ENCODE peak calls at places on chromosomes 1 and 21, in seven cellular contexts. G is neural crest cell, H is testis, J is nephron progenitor cell, Z is MCF 10A, I is right atrium auricular region, A is Caco-2. C is an unnamed sample.
A peak's percentile ranks its signal among the peaks of the same experiment; 100 is the strongest.

GRCh38 chr21:37273440-37273839 is 6.3 kb upstream of the VPS26C start:
- DNase-seq in I (no peak), J (no peak), Z (no peak), A (no peak), G (no peak), H (no peak), C (no peak)

GRCh38 chr21:31798842-31799691 is 67.1 kb upstream of the SCAF4 start:
- DNase-seq in I (no peak), A (no peak), Z (no peak), J (no peak), H (no peak), G (no peak), C (no peak)

GRCh38 chr1:60670313-60670712 is 412.0 kb upstream of the NFIA start:
- DNase-seq in J (no peak), Z (no peak), I (no peak), A (no peak), H (no peak), G (no peak), C (no peak)

GRCh38 chr1:165418195-165418594 is 26.7 kb downstream of the RXRG start:
- DNase-seq in Z (no peak), G (no peak), H (no peak), A (no peak), I (no peak), J (no peak), C (no peak)

GRCh38 chr1:194717334-194717733 is 1530.9 kb upstream of the B3GALT2 start:
- DNase-seq in J (no peak), Z (no peak), H (no peak), G (no peak), A (no peak), I (no peak), C (no peak)

GRCh38 chr1:81029266-81029665 is 771.5 kb upstream of the ADGRL2 start:
- DNase-seq in A (no peak), I (no peak), H (no peak), Z (peak; percentile 8), J (no peak), G (no peak), C (no peak)

GRCh38 chr1:32115496-32115895 is 7.6 kb downstream of the KPNA6 start:
- DNase-seq in G (no peak), A (no peak), Z (no peak), I (no peak), H (no peak), J (no peak), C (no peak)

GRCh38 chr1:6401673-6402072 is 8.1 kb upstream of the ACOT7 start:
- DNase-seq in I (no peak), G (no peak), Z (no peak), A (no peak), H (no peak), J (no peak), C (no peak)

GRCh38 chr1:234256359-234256758 is 116.9 kb upstream of the COA6 start:
- DNase-seq in Z (peak; percentile 53), G (no peak), A (no peak), H (no peak), J (no peak), I (no peak), C (no peak)

GRCh38 chr1:209688746-209689234 is 13.6 kb downstream of the G0S2 start:
- DNase-seq in J (no peak), I (no peak), A (peak; percentile 49), H (no peak), Z (peak; percentile 65), G (no peak), C (no peak)

GRCh38 chr1:18829671-18830070 is 29.8 kb downstream of the TAS1R2 start:
- DNase-seq in Z (no peak), G (no peak), I (no peak), J (no peak), H (no peak), A (no peak), C (no peak)

GRCh38 chr1:36350659-36351171 is 27.3 kb upstream of the EVA1B start:
- DNase-seq in G (no peak), H (no peak), A (no peak), I (no peak), Z (peak; percentile 77), J (no peak), C (no peak)

GRCh38 chr21:41164981-41165650 is 2.8 kb upstream of the BACE2 start:
- DNase-seq in Z (peak; percentile 95), J (no peak), I (no peak), G (no peak), A (no peak), H (peak; percentile 37), C (no peak)

GRCh38 chr1:34928865-34929496 is 469 bp downstream of the DLGAP3 start:
- DNase-seq in I (no peak), J (no peak), G (no peak), A (no peak), Z (no peak), H (no peak), C (no peak)

GRCh38 chr1:34286547-34286946 is 109.8 kb downstream of the C1orf94 start:
- DNase-seq in G (no peak), A (no peak), I (no peak), J (no peak), H (no peak), Z (no peak), C (no peak)

GRCh38 chr1:169110691-169111447 is 4.4 kb downstream of the ATP1B1 start:
- DNase-seq in H (no peak), Z (no peak), J (no peak), A (no peak), G (no peak), I (no peak), C (no peak)

GRCh38 chr1:243343970-243344749 is 88.3 kb downstream of the SDCCAG8 start:
- DNase-seq in Z (peak; percentile 79), I (no peak), H (no peak), G (no peak), A (no peak), J (peak; percentile 12), C (no peak)

GRCh38 chr1:212791261-212791675 is 309 bp downstream of the NSL1 start:
- DNase-seq in H (no peak), Z (peak; percentile 94), G (no peak), A (peak; percentile 67), J (no peak), I (no peak), C (no peak)

GRCh38 chr1:112704908-112705627 is 1.9 kb downstream of the RHOC start:
- DNase-seq in J (peak; percentile 87), Z (peak; percentile 98), A (peak; percentile 89), G (peak; percentile 68), I (peak; percentile 94), H (peak; percentile 95), C (peak; percentile 94)

GRCh38 chr1:59238993-59239392 is 57.9 kb upstream of the FGGY start:
- DNase-seq in I (no peak), J (no peak), Z (no peak), G (no peak), A (no peak), H (no peak), C (no peak)

GRCh38 chr1:112064344-112064743 is 74.9 kb upstream of the KCND3 start:
- DNase-seq in G (no peak), J (no peak), H (no peak), Z (no peak), A (no peak), I (no peak), C (no peak)

GRCh38 chr1:232511172-232511571 is 118.8 kb downstream of the SIPA1L2 start:
- DNase-seq in H (no peak), I (no peak), Z (peak; percentile 69), J (no peak), G (no peak), A (no peak), C (no peak)

GRCh38 chr1:211287218-211287617 is 28.1 kb downstream of the RCOR3 start:
- DNase-seq in A (no peak), J (no peak), H (no peak), I (no peak), Z (no peak), G (no peak), C (no peak)

GRCh38 chr1:7680791-7681165 is 90.3 kb upstream of the VAMP3 start:
- DNase-seq in I (no peak), H (peak; percentile 59), Z (no peak), G (no peak), J (no peak), A (no peak), C (no peak)

GRCh38 chr1:210236840-210237409 is 4.3 kb downstream of the SERTAD4 start:
- DNase-seq in A (no peak), J (no peak), I (peak; percentile 88), G (no peak), H (no peak), Z (peak; percentile 51), C (no peak)

GRCh38 chr1:160432371-160432786 is 32.0 kb downstream of the VANGL2 start:
- DNase-seq in G (no peak), A (no peak), H (no peak), I (no peak), J (no peak), Z (no peak), C (no peak)

GRCh38 chr21:41217656-41218380 is 49.9 kb downstream of the BACE2 start:
- DNase-seq in G (no peak), A (peak; percentile 52), Z (no peak), J (peak; percentile 25), H (peak; percentile 20), I (peak; percentile 83), C (no peak)

DNA sequence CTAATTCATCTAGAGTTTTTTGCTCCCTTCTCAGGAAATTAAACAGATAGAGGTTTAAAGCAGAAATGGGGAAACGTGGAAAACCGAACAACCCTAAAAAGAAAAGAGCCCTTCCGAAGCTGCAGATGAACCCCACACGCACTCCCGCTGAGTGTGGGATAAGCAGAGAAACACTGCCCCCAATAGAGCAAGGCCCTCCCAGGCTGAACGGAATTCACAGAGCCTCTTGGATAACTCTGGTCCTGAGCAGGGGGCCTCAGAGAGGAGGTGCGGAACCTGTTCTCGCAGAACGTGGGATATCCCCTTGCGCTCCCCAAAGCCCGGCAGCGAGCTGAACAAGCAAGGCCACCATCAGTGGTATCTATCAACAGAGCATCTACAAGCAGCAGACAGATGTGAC is 44.9 kb downstream of the SSBP3 start:
- DNase-seq in G (no peak), I (no peak), Z (no peak), A (no peak), J (no peak), H (peak; percentile 46), C (no peak)
- TF ChIP-seq CTCF in G (no peak), I (no peak), Z (no peak), A (no peak), J (no peak), H (no peak), C (no peak)

GRCh38 chr1:205321109-205321958 is at the start of gene NUAK2:
- DNase-seq in Z (peak; percentile 97), A (peak; percentile 97), G (peak; percentile 93), H (peak; percentile 96), J (peak; percentile 94), I (peak; percentile 89), C (peak; percentile 48)
- TF ChIP-seq CTCF in Z (peak; percentile 64), A (peak; percentile 24), G (peak; percentile 53), H (no peak), J (no peak), I (peak; percentile 24), C (peak; percentile 27)

GRCh38 chr1:157124855-157125254 is 13.3 kb downstream of the ETV3 start:
- DNase-seq in A (no peak), I (no peak), H (no peak), Z (peak; percentile 17), G (no peak), J (no peak), C (no peak)
- TF ChIP-seq CTCF in A (no peak), I (no peak), H (no peak), Z (no peak), G (no peak), J (no peak), C (no peak)

DNA sequence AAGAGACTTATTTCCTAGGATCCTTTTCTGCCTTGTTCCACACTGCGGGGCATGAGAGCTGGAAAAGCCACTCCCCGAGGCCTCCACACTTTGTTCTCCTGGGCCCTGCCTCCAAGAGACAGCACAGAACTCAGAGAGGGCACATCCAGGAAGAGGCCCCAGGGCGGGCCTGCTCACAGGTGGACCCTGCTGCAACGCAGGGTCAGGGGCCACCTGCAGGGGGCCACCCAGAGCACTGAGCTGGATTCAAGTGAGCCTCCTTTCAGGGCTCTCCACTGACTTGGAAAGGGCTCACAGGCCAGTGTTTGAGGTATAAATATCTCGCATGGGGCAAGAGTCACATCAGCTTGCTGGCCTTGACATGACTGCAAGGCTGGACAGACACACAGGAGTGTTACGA is 4.8 kb downstream of the RGS16 start:
- DNase-seq in I (no peak), G (no peak), J (peak; percentile 42), H (no peak), A (no peak), Z (no peak), C (no peak)
- TF ChIP-seq CTCF in I (no peak), G (peak; percentile 48), J (peak; percentile 52), H (peak; percentile 32), A (peak; percentile 24), Z (peak; percentile 67), C (peak; percentile 51)

C was measured in HFF-Myc.